ENCODE peak calls at places on chromosomes 5 and 9, in eight cellular contexts. Y is breast epithelium, S is transverse colon, H is H1, Q is endodermal cell, L is thyroid gland, D is heart left ventricle, W is mammary epithelial cell. E is an unnamed sample.
A peak's percentile ranks its signal among the peaks of the same experiment; 100 is the strongest.

GRCh38 chr5:117454716-117455212 is 880.1 kb upstream of the SEMA6A start:
- DNase-seq in L (peak; percentile 66), S (peak; percentile 74), H (peak; percentile 63), D (peak; percentile 45), W (peak; percentile 43), Y (peak; percentile 51), Q (peak; percentile 93), E (no peak)

GRCh38 chr9:131554088-131554864 is 9.0 kb downstream of the PRRT1B start:
- DNase-seq in Y (no peak), D (no peak), H (no peak), Q (peak; percentile 83), L (no peak), W (no peak), S (no peak), E (no peak)

GRCh38 chr5:143557061-143557818 is 153.8 kb upstream of the NR3C1 start:
- DNase-seq in Q (no peak), Y (no peak), W (peak; percentile 29), D (no peak), H (no peak), L (no peak), S (no peak), E (peak; percentile 54)

GRCh38 chr5:178385472-178385853 is 152.9 kb upstream of the PHYKPL start:
- DNase-seq in Q (peak; percentile 54), S (no peak), W (peak; percentile 7), D (no peak), Y (no peak), H (no peak), L (no peak), E (no peak)

GRCh38 chr9:134061688-134062371 is 6.0 kb downstream of the BRD3 start:
- DNase-seq in S (no peak), W (no peak), Y (no peak), Q (peak; percentile 42), L (peak; percentile 41), H (no peak), D (no peak), E (no peak)

GRCh38 chr9:117768740-117769400 is 64.7 kb downstream of the TLR4 start:
- DNase-seq in D (no peak), H (no peak), S (no peak), W (no peak), Q (peak; percentile 66), Y (no peak), L (no peak), E (no peak)

GRCh38 chr5:80337379-80337778 is 17.6 kb downstream of the SPZ1 start:
- DNase-seq in H (no peak), Q (no peak), D (no peak), Y (no peak), S (no peak), L (no peak), W (no peak), E (no peak)

GRCh38 chr9:14312721-14313377 is 1.1 kb downstream of the NFIB start:
- DNase-seq in Q (peak; percentile 80), W (peak; percentile 56), H (no peak), S (peak; percentile 17), Y (no peak), L (peak; percentile 53), D (peak; percentile 64), E (no peak)

GRCh38 chr5:43000198-43000840 is 39.8 kb downstream of the ANXA2R start:
- DNase-seq in W (peak; percentile 54), L (no peak), Y (no peak), S (no peak), D (no peak), Q (peak; percentile 88), H (no peak), E (no peak)

GRCh38 chr9:32255026-32255425 is 129.4 kb upstream of the ACO1 start:
- DNase-seq in S (no peak), W (no peak), D (no peak), H (no peak), Q (no peak), Y (no peak), L (no peak), E (no peak)

GRCh38 chr9:33510264-33511183 is 13.5 kb upstream of the ANKRD18B start:
- DNase-seq in S (peak; percentile 39), D (peak; percentile 85), W (peak; percentile 77), H (no peak), Q (peak; percentile 83), L (peak; percentile 47), Y (no peak), E (no peak)

GRCh38 chr5:143471041-143471509 is 67.6 kb upstream of the NR3C1 start:
- DNase-seq in H (no peak), S (no peak), Q (no peak), Y (no peak), D (no peak), L (no peak), W (peak; percentile 49), E (no peak)

GRCh38 chr5:33370135-33370472 is 70.7 kb upstream of the TARS1 start:
- DNase-seq in H (no peak), W (peak; percentile 92), L (no peak), D (no peak), S (no peak), Y (no peak), Q (no peak), E (peak; percentile 83)

GRCh38 chr9:70602364-70603019 is 188.0 kb upstream of the KLF9 start:
- DNase-seq in S (peak; percentile 61), D (no peak), H (peak; percentile 19), L (peak; percentile 61), Q (peak; percentile 83), W (peak; percentile 64), Y (no peak), E (peak; percentile 54)

GRCh38 chr5:3356016-3356415 is 239.6 kb upstream of the IRX1 start:
- DNase-seq in W (no peak), H (no peak), Y (no peak), D (no peak), Q (peak; percentile 16), S (no peak), L (no peak), E (no peak)

GRCh38 chr9:76114144-76114543 is 223.7 kb downstream of the PCSK5 start:
- DNase-seq in H (no peak), L (no peak), D (no peak), S (no peak), W (no peak), Y (no peak), Q (no peak), E (no peak)

GRCh38 chr5:173864126-173865075 is 23.7 kb upstream of the CPEB4 start:
- DNase-seq in H (no peak), Q (no peak), S (peak; percentile 57), L (no peak), Y (peak; percentile 75), D (no peak), W (no peak), E (no peak)

GRCh38 chr9:89523948-89524347 is 26.0 kb upstream of the SEMA4D start:
- DNase-seq in H (no peak), Y (no peak), W (no peak), L (no peak), Q (no peak), D (no peak), S (no peak), E (no peak)

GRCh38 chr5:1375871-1376850 is 31.3 kb upstream of the CLPTM1L start:
- DNase-seq in H (no peak), Y (no peak), W (no peak), S (no peak), Q (no peak), L (peak; percentile 28), D (no peak), E (no peak)

DNA sequence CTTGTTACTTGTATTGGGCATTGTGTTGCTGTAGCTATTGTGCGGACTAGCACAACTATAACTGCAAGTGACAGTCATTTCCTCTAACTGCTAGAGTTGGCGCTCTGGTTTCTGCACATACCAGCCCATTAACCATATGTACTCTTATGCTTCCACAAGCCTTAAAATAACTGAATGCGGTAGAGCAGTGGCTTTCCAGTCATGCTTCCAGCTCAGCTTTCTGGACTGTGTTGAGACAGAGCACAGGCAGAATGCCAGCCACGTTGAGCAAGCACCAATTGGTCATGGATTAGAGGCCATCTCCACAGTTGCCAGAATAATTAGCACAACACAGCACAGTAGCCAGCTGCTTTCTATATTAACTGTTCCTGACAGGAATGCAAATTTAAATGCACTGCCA is 12.2 kb downstream of the INVS start:
- DNase-seq in Q (no peak), L (peak; percentile 90), S (peak; percentile 59), Y (no peak), D (peak; percentile 82), H (no peak), W (peak; percentile 94), E (peak; percentile 88)
- H3K4me3 ChIP-seq in Q (no peak overlapping the region), L (no peak overlapping the region), S (no peak overlapping the region), Y (no peak overlapping the region), D (peak overlapping the region; percentile 11), H (no peak overlapping the region), W (no peak overlapping the region), E (no peak overlapping the region)

DNA sequence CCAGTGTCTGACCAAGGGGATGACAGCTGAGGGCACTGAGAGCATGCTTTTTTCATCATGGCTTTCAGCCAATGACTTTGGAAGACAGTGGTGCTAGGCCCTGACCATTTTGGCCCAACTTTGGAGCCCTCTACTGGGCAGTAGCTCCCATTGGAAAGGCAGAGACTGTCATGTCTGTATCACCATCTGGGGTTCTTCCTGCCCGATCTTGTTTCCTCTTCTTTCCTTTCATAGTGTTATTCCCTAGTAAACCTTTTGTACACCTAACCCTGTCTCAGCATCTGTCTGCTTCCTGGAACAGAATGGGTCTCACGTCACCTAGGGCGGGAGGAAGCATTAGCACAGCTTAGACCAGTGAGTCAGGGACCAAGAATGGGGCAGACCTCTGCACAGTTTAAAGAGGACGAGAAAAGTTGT is 97.4 kb upstream of the MAST4 start:
- DNase-seq in L (peak; percentile 13), Q (peak; percentile 59), S (no peak), D (no peak), Y (no peak), W (peak; percentile 42), H (no peak), E (no peak)
- TF ChIP-seq CTCF in L (peak; percentile 18), Q (peak; percentile 62), S (no peak), D (peak; percentile 41), Y (no peak), W (peak; percentile 15), H (peak; percentile 35), E (no peak)

DNA sequence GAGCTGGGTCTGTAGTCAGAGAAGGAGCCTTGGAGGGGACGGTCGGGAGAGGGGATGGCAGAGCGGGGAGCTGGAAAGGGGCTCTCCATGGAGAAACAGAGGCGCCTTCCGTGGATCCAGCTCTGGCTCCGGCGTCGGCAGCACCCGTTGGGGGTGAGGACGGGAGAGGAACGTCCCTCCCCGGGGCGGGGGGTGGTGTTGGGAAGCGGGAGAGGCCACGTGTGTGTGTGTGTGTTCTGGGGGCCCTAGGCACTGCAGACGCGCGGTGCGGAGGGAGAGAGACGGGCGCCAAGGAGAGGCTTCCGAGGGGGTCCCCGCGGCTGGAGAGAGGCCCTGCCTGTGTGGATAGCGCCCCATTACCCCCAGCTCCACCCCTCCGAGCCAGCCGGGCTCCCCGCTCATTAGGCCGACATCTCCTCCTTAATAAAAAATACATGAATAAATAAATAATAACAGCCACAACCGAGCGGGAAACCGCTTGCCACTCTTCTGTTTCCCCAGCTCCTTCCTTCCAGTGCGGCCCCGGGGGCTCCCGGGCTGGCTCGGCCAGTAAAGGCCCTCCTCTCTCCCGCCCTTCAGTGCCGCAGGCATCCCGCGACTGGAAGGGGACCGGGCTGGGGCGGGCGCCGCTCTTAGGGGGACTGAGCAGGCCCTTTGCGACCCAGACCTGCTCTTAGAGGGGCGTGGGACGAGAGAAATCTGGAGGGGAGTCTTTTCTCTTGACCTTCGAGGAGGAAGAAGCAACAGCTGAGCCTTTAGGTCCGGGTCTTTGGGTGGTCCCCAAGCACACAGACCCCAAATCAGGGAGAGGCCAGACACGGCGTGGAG is 71.3 kb upstream of the ARAP3 start:
- DNase-seq in Q (no peak), W (no peak), L (no peak), D (no peak), Y (no peak), S (no peak), H (no peak), E (no peak)
- H3K27me3 ChIP-seq in Q (peaks cover 53% of the 10 kb centered on the region), W (peaks cover 16% of the 10 kb centered on the region), L (no peaks in the 10 kb centered on the region), D (peaks cover 11% of the 10 kb centered on the region), Y (peaks cover 26% of the 10 kb centered on the region), S (peaks cover 34% of the 10 kb centered on the region), H (peaks cover 22% of the 10 kb centered on the region), E (peaks cover 27% of the 10 kb centered on the region)

GRCh38 chr9:109320338-109320733 is 523 bp downstream of the EPB41L4B start:
- DNase-seq in H (no peak), Y (no peak), Q (no peak), S (peak; percentile 42), L (no peak), W (no peak), D (no peak), E (no peak)
- H3K4me3 ChIP-seq in H (peak overlapping the region; percentile 81), Y (peak overlapping the region; percentile 35), Q (no peak overlapping the region), S (no peak overlapping the region), L (no peak overlapping the region), W (peak overlapping the region; percentile 79), D (peak overlapping the region; percentile 59), E (peak overlapping the region; percentile 24)